ENCODE peak calls at places on chromosomes 11 and 22, in six cellular contexts. H is PC-9, B is A549, D is right cardiac atrium, W is choroid plexus epithelial cell, Q is MM.1S. S is an unnamed sample.

GRCh38 chr22:47786650-47787290 is 1024.3 kb downstream of the TBC1D22A start:
- DNase-seq in H (no peak), W (no peak), Q (no peak), D (no peak), B (no peak), S (no peak)

GRCh38 chr11:76086713-76087635 is 119.3 kb downstream of the WNT11 start:
- DNase-seq in W (peak), D (no peak), Q (no peak), H (no peak), B (no peak), S (no peak)

GRCh38 chr11:65700377-65700776 is 11.7 kb upstream of the KAT5 start:
- DNase-seq in Q (no peak), W (no peak), H (no peak), B (no peak), D (no peak), S (no peak)

GRCh38 chr11:65205602-65205967 is 23.9 kb downstream of the CAPN1 start:
- DNase-seq in B (no peak), W (no peak), D (no peak), H (no peak), Q (no peak), S (no peak)

GRCh38 chr11:121157756-121158155 is 56.7 kb downstream of the TECTA start:
- DNase-seq in B (no peak), W (no peak), H (no peak), Q (no peak), D (no peak), S (no peak)

GRCh38 chr22:50473855-50474671 is 772 bp downstream of the SBF1 start:
- DNase-seq in W (peak), Q (no peak), H (peak), B (no peak), D (peak), S (peak)

GRCh38 chr11:64850979-64851567 is 6.6 kb upstream of the CDC42BPG start:
- DNase-seq in W (no peak), H (peak), D (no peak), B (no peak), Q (peak), S (no peak)

GRCh38 chr22:50656122-50657070 is 16.2 kb upstream of the SHANK3 start:
- DNase-seq in B (peak), D (peak), Q (no peak), W (peak), H (peak), S (no peak)

GRCh38 chr11:1479006-1479677 is 7.4 kb downstream of the MOB2 start:
- DNase-seq in B (no peak), W (no peak), D (peak), H (no peak), Q (no peak), S (no peak)

GRCh38 chr11:69499216-69499945 is 17.9 kb downstream of the LINC01488 start:
- DNase-seq in H (no peak), W (peak), D (no peak), B (no peak), Q (no peak), S (no peak)

GRCh38 chr22:35446365-35446764 is 46.4 kb downstream of the MCM5 start:
- DNase-seq in W (peak), D (no peak), H (peak), B (peak), Q (no peak), S (peak)

GRCh38 chr22:44661070-44661469 is 40.9 kb upstream of the PRR5 start:
- DNase-seq in W (no peak), B (no peak), D (no peak), Q (no peak), H (no peak), S (no peak)

GRCh38 chr11:134272381-134273316 is 3.5 kb upstream of the GLB1L3 start:
- DNase-seq in H (no peak), Q (no peak), W (peak), B (no peak), D (peak), S (no peak)

DNA sequence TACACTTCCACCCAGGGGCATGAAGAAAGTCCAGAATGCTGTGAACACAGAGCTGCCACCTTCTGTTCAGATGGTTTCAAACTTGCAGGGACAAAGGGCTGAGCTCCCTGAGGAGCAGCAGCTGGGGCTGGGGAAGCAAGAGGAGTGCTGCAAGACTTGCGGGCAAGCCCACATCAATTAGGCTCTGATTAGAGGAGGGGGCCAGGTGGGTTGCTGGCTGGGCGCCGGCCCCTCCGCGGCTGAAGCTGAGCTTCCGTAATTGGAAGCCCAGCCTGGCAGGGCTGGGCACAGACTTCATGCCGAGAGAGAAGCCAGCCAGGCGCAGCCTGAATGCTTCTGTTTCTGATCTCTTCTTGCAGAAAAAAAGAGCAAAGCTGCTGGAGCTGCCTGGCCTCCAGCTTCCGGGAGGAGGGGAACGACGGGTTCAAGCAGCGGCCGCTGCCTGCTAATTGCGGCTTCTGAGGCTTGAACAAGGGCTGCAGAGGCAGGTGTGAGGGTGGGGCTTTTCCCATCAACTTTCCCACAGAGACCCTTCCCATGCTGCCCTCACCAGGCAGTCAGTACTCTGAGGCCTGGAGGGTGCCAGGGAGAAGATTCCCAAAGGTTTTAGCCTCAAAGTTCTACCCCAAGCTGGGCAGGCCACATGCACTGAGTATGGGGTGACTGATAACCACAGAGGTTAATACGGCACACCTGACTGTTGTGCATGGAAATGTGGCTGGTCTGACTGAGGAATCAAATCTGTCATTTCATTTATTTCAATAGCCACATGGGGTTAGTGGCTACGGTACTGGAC is 91.1 kb upstream of the LMO1 start:
- DNase-seq in W (peak), Q (no peak), D (no peak), B (no peak), H (peak), S (no peak)
- H3K4me3 ChIP-seq in W (no peak), Q (no peak), D (no peak), B (no peak), H (peak), S (no peak)

DNA sequence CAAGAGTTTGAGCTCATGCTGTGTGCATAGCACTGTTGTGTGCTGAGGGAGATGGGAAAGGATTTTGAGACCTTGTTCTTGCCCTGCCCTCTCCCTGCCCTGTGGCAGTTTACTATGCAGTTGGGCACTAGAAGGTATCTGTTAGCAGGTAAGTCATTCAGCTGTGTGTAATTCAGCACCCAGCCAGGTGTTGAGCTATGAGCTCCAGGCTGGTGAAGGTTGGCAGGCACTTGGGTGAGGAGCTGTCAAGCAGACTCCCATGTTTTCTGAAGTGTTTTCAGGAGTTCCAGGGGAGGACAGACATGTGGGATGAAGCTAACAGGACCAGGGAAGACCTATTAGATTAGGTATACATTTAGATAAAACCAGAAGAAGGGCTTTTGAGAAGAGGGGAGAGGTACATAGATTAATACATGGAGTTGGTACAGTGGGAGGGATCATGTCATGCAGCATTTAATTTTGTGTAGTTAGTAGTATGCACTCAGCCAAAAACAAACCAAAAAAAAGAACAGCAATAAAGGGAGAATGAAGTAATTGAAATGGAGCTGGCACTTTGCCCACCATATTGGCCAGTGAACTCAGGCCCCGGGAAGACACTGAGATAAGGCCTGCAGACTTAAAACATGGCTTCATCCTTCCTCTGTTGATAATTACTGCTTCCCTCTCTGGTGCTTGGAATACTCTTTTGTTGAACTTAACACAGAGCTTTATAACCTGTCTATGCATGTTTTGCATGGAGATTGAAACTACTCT is 2.9 kb downstream of the PANX1 start:
- DNase-seq in W (peak), H (no peak), B (no peak), D (peak), Q (no peak), S (no peak)
- H3K4me3 ChIP-seq in W (peak), H (peak), B (no peak), D (no peak), Q (no peak), S (peak)

GRCh38 chr11:62125881-62126280 is 2.1 kb downstream of the INCENP start:
- DNase-seq in W (no peak), B (no peak), Q (no peak), D (no peak), H (no peak), S (no peak)
- H3K4me3 ChIP-seq in W (no peak), B (no peak), Q (peak), D (no peak), H (peak), S (no peak)

GRCh38 chr11:77147036-77147315 is 18.9 kb downstream of the MYO7A start:
- DNase-seq in H (no peak), W (no peak), D (no peak), B (no peak), Q (no peak), S (no peak)

GRCh38 chr11:77148963-77149715 is 21.1 kb downstream of the MYO7A start:
- DNase-seq in H (no peak), D (no peak), Q (no peak), B (no peak), W (no peak), S (no peak)

GRCh38 chr11:77149716-77150392 is 21.8 kb downstream of the MYO7A start:
- DNase-seq in W (no peak), D (no peak), H (no peak), B (no peak), Q (no peak), S (no peak)

GRCh38 chr11:77146261-77147035 is 18.4 kb downstream of the MYO7A start:
- DNase-seq in D (no peak), B (no peak), W (no peak), Q (no peak), H (no peak), S (no peak)

DNA sequence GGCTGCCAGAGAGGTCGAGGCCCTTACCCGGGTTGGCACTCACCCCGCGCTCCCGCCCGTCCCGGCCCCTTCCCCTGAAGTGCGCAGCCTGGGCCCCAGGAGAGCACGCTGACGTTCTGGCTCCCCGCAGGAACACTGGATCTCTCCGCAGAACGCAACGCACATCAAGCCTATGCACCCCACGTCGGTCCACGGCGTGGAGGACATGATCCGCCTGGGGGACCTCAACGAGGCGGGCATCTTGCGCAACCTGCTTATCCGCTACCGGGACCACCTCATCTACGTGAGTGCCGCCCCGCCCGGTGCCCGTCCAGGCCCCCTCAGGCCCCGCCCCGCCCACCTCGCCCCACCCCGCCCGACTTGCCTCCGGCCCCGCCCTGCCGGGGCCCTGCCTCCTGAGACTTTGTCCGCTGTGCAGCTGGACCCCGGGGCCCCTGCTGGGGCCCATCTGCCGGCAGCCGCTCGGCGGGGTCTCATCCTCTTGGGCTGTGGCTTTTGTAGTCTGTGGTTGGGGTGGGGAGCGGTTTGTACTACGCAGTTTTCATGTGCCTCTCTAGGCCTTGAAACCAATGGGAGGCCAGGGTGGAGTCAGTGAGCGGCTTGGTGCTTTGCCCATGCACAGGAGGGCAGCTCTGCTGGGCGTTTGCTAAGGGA is 19.7 kb downstream of the MYO7A start:
- DNase-seq in B (no peak), Q (no peak), D (peak), W (peak), H (no peak), S (peak)
- H3K4me3 ChIP-seq in B (no peak), Q (no peak), D (peak), W (peak), H (no peak), S (no peak)

GRCh38 chr22:18148508-18148965 is 1.4 kb upstream of the USP18 start:
- DNase-seq in Q (no peak), D (no peak), H (no peak), W (no peak), B (no peak), S (no peak)

GRCh38 chr22:18156878-18157713 is 7.1 kb downstream of the USP18 start:
- DNase-seq in B (peak), D (peak), W (peak), H (peak), Q (peak), S (peak)

GRCh38 chr22:18147791-18148507 is 2.0 kb upstream of the USP18 start:
- DNase-seq in Q (no peak), W (no peak), H (no peak), D (no peak), B (no peak), S (no peak)

GRCh38 chr22:18154821-18155390 is 4.9 kb downstream of the USP18 start:
- DNase-seq in Q (no peak), D (no peak), W (no peak), B (no peak), H (no peak), S (no peak)

GRCh38 chr22:18152519-18152918 is 2.5 kb downstream of the USP18 start:
- DNase-seq in W (no peak), H (no peak), Q (no peak), B (no peak), D (no peak), S (no peak)
- H3K4me3 ChIP-seq in W (no peak), H (no peak), Q (no peak), B (no peak), D (no peak), S (no peak)

GRCh38 chr22:37267128-37267587 is 15.2 kb upstream of the CYTH4 start:
- DNase-seq in H (peak), D (peak), Q (peak), B (peak), W (peak), S (no peak)
- H3K4me3 ChIP-seq in H (peak), D (peak), Q (peak), B (peak), W (peak), S (peak)

GRCh38 chr22:39021552-39022250 is 774 bp downstream of the APOBEC3D start:
- DNase-seq in B (no peak), W (no peak), H (no peak), Q (no peak), D (peak), S (no peak)
- H3K4me3 ChIP-seq in B (no peak), W (peak), H (no peak), Q (peak), D (peak), S (no peak)

DNA sequence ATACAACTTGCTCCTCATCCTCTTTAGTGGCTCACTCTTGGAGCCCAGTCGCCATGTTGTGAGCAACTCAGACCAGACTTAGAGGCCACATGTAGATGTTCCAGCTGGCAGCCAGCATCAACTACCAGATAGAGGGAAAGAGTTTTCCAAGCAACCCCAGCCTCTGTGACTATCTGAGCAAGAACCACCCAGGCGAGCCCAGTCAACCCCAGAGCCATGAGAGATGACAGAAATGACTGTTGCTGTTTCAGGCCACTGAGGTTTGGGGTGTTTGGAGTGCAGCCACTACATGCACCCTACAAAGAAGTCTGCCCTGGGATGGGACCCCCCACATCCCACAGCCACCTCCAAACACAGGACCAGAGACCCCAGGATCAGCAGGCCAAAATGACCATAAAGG is 24.8 kb upstream of the CLDN5 start:
- DNase-seq in Q (no peak), H (no peak), B (no peak), W (no peak), D (no peak), S (no peak)
- H3K4me3 ChIP-seq in Q (no peak), H (no peak), B (no peak), W (no peak), D (no peak), S (no peak)

GRCh38 chr11:128691802-128692749 is 1.8 kb upstream of the FLI1 start:
- DNase-seq in D (peak), Q (no peak), H (no peak), W (no peak), B (no peak), S (no peak)
- H3K4me3 ChIP-seq in D (peak), Q (peak), H (no peak), W (peak), B (peak), S (peak)

DNA sequence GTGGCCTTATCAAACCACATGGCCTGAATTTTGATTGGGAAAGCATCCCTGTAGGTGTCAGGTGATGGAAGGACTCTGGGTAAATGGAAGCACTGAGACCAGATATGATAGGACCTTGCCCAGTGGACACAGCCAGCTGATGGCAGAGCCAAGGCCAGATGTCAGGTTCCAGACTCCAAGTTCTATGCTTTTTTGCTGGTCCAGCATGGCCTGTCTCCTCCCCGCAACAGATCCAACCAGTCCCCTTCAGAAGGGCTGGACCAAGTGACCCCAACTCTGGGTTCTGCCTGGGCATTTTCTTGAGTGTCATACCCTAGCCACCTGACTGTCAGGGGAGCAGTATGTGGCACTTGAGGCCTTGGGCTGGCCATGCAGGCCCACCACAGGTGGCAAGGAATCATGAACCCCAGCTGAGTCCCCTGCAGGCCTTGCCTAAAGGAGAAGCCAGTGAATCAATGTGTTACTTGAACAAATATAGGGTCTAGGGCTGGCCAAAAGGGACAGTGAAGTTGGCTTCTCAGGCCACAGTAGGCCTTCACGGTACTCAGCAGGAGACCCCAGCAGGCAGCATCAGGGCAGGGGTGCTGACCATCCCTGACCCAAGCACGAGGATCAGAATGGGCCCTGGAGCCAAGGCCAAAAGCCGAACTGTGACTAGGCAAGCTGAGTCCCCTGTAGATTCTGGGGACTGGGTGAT is 27.1 kb downstream of the KCNQ1OT1 start:
- DNase-seq in Q (no peak), W (no peak), H (no peak), B (no peak), D (no peak), S (no peak)
- H3K4me3 ChIP-seq in Q (no peak), W (no peak), H (no peak), B (no peak), D (no peak), S (no peak)

S was measured in astrocyte of the cerebellum.